ENCODE peak calls at places on chromosomes 7 and 10, in nine cellular contexts. L is breast epithelium, M is HCT116, H is stomach, A is spleen, B is endothelial cell of umbilical vein, S is Panc1, W is transverse colon, D is SK-N-SH. I is an unnamed sample.

GRCh38 chr10:120607016-120607709 is 150.1 kb downstream of the PLPP4 start:
- DNase-seq in L (no peak), M (no peak), H (no peak), A (no peak), B (peak; percentile 39), S (no peak), W (no peak), D (no peak), I (no peak)

GRCh38 chr10:114681542-114681941 is 23.5 kb upstream of the ABLIM1 start:
- DNase-seq in L (no peak), M (peak; percentile 36), H (no peak), A (no peak), B (peak; percentile 71), S (no peak), W (no peak), D (no peak), I (no peak)

GRCh38 chr7:129574487-129574886 is 37.0 kb upstream of the NRF1 start:
- DNase-seq in L (no peak), M (no peak), H (no peak), A (no peak), B (peak; percentile 69), S (no peak), W (no peak), D (no peak), I (no peak)

GRCh38 chr7:148997497-148997896 is 30.8 kb downstream of the PDIA4 start:
- DNase-seq in L (no peak), M (no peak), H (no peak), A (no peak), B (no peak), S (no peak), W (no peak), D (no peak), I (no peak)

GRCh38 chr7:41053830-41054229 is 649.1 kb downstream of the INHBA start:
- DNase-seq in L (no peak), M (no peak), H (no peak), A (no peak), B (no peak), S (no peak), W (no peak), D (no peak), I (no peak)

GRCh38 chr7:87934699-87935372 is 785 bp downstream of the ADAM22 start:
- DNase-seq in L (no peak), M (no peak), H (no peak), A (peak; percentile 81), B (peak; percentile 16), S (no peak), W (peak; percentile 11), D (peak; percentile 81), I (no peak)

GRCh38 chr10:131381576-131381975 is 70.1 kb upstream of the TCERG1L start:
- DNase-seq in L (no peak), M (no peak), H (no peak), A (no peak), B (no peak), S (no peak), W (no peak), D (no peak), I (no peak)

GRCh38 chr7:155674556-155674955 is 30.1 kb downstream of the RBM33 start:
- DNase-seq in L (no peak), M (no peak), H (no peak), A (no peak), B (peak; percentile 24), S (no peak), W (no peak), D (no peak), I (no peak)

GRCh38 chr10:4939224-4940072 is 23.8 kb upstream of the AKR1C1 start:
- DNase-seq in L (no peak), M (no peak), H (no peak), A (no peak), B (no peak), S (no peak), W (no peak), D (no peak), I (no peak)

GRCh38 chr7:33107136-33108066 is 1.8 kb downstream of the RP9 start:
- DNase-seq in L (no peak), M (no peak), H (peak; percentile 31), A (no peak), B (peak; percentile 52), S (no peak), W (peak; percentile 32), D (peak; percentile 62), I (no peak)

GRCh38 chr10:34960983-34961382 is 129.2 kb downstream of the CUL2 start:
- DNase-seq in L (no peak), M (no peak), H (no peak), A (peak; percentile 44), B (no peak), S (no peak), W (no peak), D (peak; percentile 50), I (no peak)

GRCh38 chr7:74033372-74034311 is 5.7 kb downstream of the ELN start:
- DNase-seq in L (no peak), M (no peak), H (peak; percentile 62), A (no peak), B (no peak), S (no peak), W (no peak), D (peak; percentile 97), I (no peak)

GRCh38 chr10:52077796-52078195 is 236.3 kb upstream of the DKK1 start:
- DNase-seq in L (no peak), M (no peak), H (no peak), A (no peak), B (no peak), S (no peak), W (no peak), D (no peak), I (no peak)

GRCh38 chr7:68706291-68706690 is 892.0 kb upstream of the AUTS2 start:
- DNase-seq in L (no peak), M (no peak), H (no peak), A (no peak), B (no peak), S (no peak), W (no peak), D (no peak), I (no peak)

GRCh38 chr7:26189000-26189539 is 11.5 kb downstream of the HNRNPA2B1 start:
- DNase-seq in L (no peak), M (no peak), H (no peak), A (no peak), B (no peak), S (no peak), W (no peak), D (no peak), I (no peak)

GRCh38 chr7:26188291-26188999 is 12.1 kb downstream of the HNRNPA2B1 start:
- DNase-seq in L (no peak), M (no peak), H (no peak), A (no peak), B (no peak), S (no peak), W (no peak), D (no peak), I (no peak)

GRCh38 chr7:26190417-26190869 is 10.1 kb downstream of the HNRNPA2B1 start:
- DNase-seq in L (no peak), M (no peak), H (no peak), A (no peak), B (no peak), S (no peak), W (no peak), D (no peak), I (no peak)

GRCh38 chr7:26191233-26191973 is 9.1 kb downstream of the HNRNPA2B1 start:
- DNase-seq in L (no peak), M (no peak), H (no peak), A (no peak), B (no peak), S (no peak), W (no peak), D (no peak), I (no peak)

GRCh38 chr7:26189697-26190096 is 10.8 kb downstream of the HNRNPA2B1 start:
- DNase-seq in L (no peak), M (no peak), H (no peak), A (no peak), B (no peak), S (no peak), W (no peak), D (no peak), I (no peak)
- TF ChIP-seq POLR2AphosphoS5 in L (no peak), M (no peak), H (no peak), A (no peak), B (no peak), S (no peak), W (no peak), D (no peak), I (no peak)

GRCh38 chr10:71254834-71255539 is 42.6 kb downstream of the UNC5B start:
- DNase-seq in L (no peak), M (no peak), H (no peak), A (no peak), B (no peak), S (no peak), W (no peak), D (no peak), I (no peak)

GRCh38 chr10:71256661-71257030 is 44.3 kb downstream of the UNC5B start:
- DNase-seq in L (no peak), M (no peak), H (no peak), A (no peak), B (no peak), S (no peak), W (no peak), D (no peak), I (no peak)

GRCh38 chr10:71255540-71255816 is 43.1 kb downstream of the UNC5B start:
- DNase-seq in L (no peak), M (no peak), H (no peak), A (no peak), B (no peak), S (no peak), W (no peak), D (no peak), I (no peak)

GRCh38 chr10:71257292-71257997 is 45.1 kb downstream of the UNC5B start:
- DNase-seq in L (no peak), M (no peak), H (no peak), A (no peak), B (no peak), S (no peak), W (peak; percentile 59), D (no peak), I (no peak)

GRCh38 chr10:71255817-71256660 is 43.7 kb downstream of the UNC5B start:
- DNase-seq in L (no peak), M (peak; percentile 56), H (peak; percentile 74), A (no peak), B (peak; percentile 84), S (no peak), W (peak; percentile 92), D (peak; percentile 74), I (no peak)
- TF ChIP-seq POLR2AphosphoS5 in L (no peak), M (no peak), H (no peak), A (no peak), B (peak; percentile 67), S (no peak), W (peak; percentile 86), D (no peak), I (no peak)

GRCh38 chr10:90181251-90181691 is 479.9 kb downstream of the KIF20B start:
- DNase-seq in L (no peak), M (no peak), H (no peak), A (no peak), B (no peak), S (no peak), W (no peak), D (no peak), I (no peak)
- TF ChIP-seq POLR2AphosphoS5 in L (no peak), M (no peak), H (no peak), A (no peak), B (no peak), S (no peak), W (no peak), D (no peak), I (no peak)

GRCh38 chr10:132464256-132465192 is 67.5 kb downstream of the PWWP2B start:
- DNase-seq in L (peak; percentile 83), M (no peak), H (peak; percentile 93), A (peak; percentile 62), B (no peak), S (no peak), W (peak; percentile 68), D (no peak), I (no peak)
- TF ChIP-seq POLR2AphosphoS5 in L (peak; percentile 46), M (no peak), H (peak; percentile 51), A (peak; percentile 53), B (no peak), S (no peak), W (peak; percentile 45), D (no peak), I (no peak)

I was measured in HL-60.